ENCODE peak calls at places on chromosomes 5 and 9, in ten cellular contexts. O is cardiac fibroblast; I is brain microvascular endothelial cell; F is GM06990; K is thoracic aorta; J is foreskin fibroblast; P is CD8-positive, alpha-beta memory T cell; H is A549; G is GM23338; Q is psoas muscle. X is an unnamed sample.

GRCh38 chr9:111301195-111301594 is 28.8 kb downstream of the OR2K2 start:
- DNase-seq in O (peak), I (peak), F (no peak), K (no peak), J (peak), P (no peak), H (peak), G (no peak), Q (no peak), X (no peak)

GRCh38 chr5:6404129-6404528 is 25.8 kb upstream of the MED10 start:
- DNase-seq in O (peak), I (no peak), F (no peak), K (no peak), J (peak), P (no peak), H (no peak), G (no peak), Q (no peak), X (no peak)

GRCh38 chr5:176628406-176629228 is 1.7 kb downstream of the SNCB start:
- DNase-seq in O (no peak), I (no peak), F (no peak), K (no peak), J (no peak), P (no peak), H (no peak), G (no peak), Q (no peak), X (no peak)

GRCh38 chr5:55523293-55523692 is 11.5 kb downstream of the PLPP1 start:
- DNase-seq in O (no peak), I (no peak), F (no peak), K (no peak), J (no peak), P (no peak), H (no peak), G (no peak), Q (no peak), X (no peak)

GRCh38 chr9:134994926-134995791 is 77.4 kb upstream of the FCN1 start:
- DNase-seq in O (no peak), I (no peak), F (no peak), K (no peak), J (no peak), P (no peak), H (no peak), G (no peak), Q (peak), X (no peak)

GRCh38 chr5:82308997-82309670 is 31.0 kb upstream of the RPS23 start:
- DNase-seq in O (peak), I (no peak), F (no peak), K (no peak), J (no peak), P (no peak), H (no peak), G (no peak), Q (no peak), X (no peak)

GRCh38 chr9:114370251-114370984 is 17.4 kb downstream of the AKNA start:
- DNase-seq in O (no peak), I (no peak), F (no peak), K (no peak), J (no peak), P (no peak), H (no peak), G (peak), Q (no peak), X (no peak)

GRCh38 chr9:84212982-84213381 is 127.6 kb downstream of the SLC28A3 start:
- DNase-seq in O (no peak), I (no peak), F (no peak), K (no peak), J (no peak), P (no peak), H (no peak), G (no peak), Q (no peak), X (no peak)

GRCh38 chr9:100933656-100934055 is 94.9 kb upstream of the PLPPR1 start:
- DNase-seq in O (peak), I (no peak), F (no peak), K (no peak), J (no peak), P (no peak), H (no peak), G (no peak), Q (no peak), X (no peak)

GRCh38 chr5:37838152-37838932 is 1.5 kb downstream of the GDNF start:
- DNase-seq in O (peak), I (no peak), F (no peak), K (no peak), J (peak), P (no peak), H (peak), G (peak), Q (peak), X (no peak)

GRCh38 chr5:37835400-37835973 is 4.4 kb downstream of the GDNF start:
- DNase-seq in O (peak), I (no peak), F (no peak), K (no peak), J (no peak), P (no peak), H (no peak), G (no peak), Q (no peak), X (no peak)

GRCh38 chr5:37834542-37835399 is 5.1 kb downstream of the GDNF start:
- DNase-seq in O (no peak), I (no peak), F (no peak), K (no peak), J (no peak), P (no peak), H (no peak), G (peak), Q (peak), X (no peak)

GRCh38 chr5:37837101-37838032 is 2.5 kb downstream of the GDNF start:
- DNase-seq in O (peak), I (peak), F (peak), K (no peak), J (peak), P (no peak), H (peak), G (peak), Q (peak), X (peak)

GRCh38 chr5:37836173-37837100 is 3.4 kb downstream of the GDNF start:
- DNase-seq in O (peak), I (no peak), F (no peak), K (no peak), J (peak), P (no peak), H (no peak), G (peak), Q (peak), X (no peak)
- H3K4me3 ChIP-seq in O (peak), I (peak), F (peak), K (peak), J (peak), P (no peak), H (peak), G (peak), Q (peak), X (no peak)

GRCh38 chr5:158731014-158731413 is 368.7 kb downstream of the EBF1 start:
- DNase-seq in O (no peak), I (no peak), F (no peak), K (no peak), J (no peak), P (no peak), H (no peak), G (no peak), Q (no peak), X (no peak)
- H3K4me3 ChIP-seq in O (no peak), I (no peak), F (no peak), K (no peak), J (no peak), P (no peak), H (no peak), G (no peak), Q (no peak), X (no peak)

GRCh38 chr9:127777368-127777960 is 1.0 kb downstream of the SH2D3C start:
- DNase-seq in O (no peak), I (no peak), F (no peak), K (no peak), J (no peak), P (no peak), H (no peak), G (no peak), Q (no peak), X (no peak)

GRCh38 chr9:127778280-127779135 is at the start of gene SH2D3C:
- DNase-seq in O (no peak), I (no peak), F (peak), K (no peak), J (no peak), P (no peak), H (no peak), G (no peak), Q (peak), X (no peak)

GRCh38 chr9:127776919-127777280 is 1.6 kb downstream of the SH2D3C start:
- DNase-seq in O (no peak), I (no peak), F (peak), K (no peak), J (no peak), P (no peak), H (no peak), G (no peak), Q (no peak), X (no peak)

GRCh38 chr9:127780126-127780885 is 1.8 kb upstream of the SH2D3C start:
- DNase-seq in O (no peak), I (no peak), F (no peak), K (no peak), J (no peak), P (no peak), H (no peak), G (no peak), Q (no peak), X (no peak)

DNA sequence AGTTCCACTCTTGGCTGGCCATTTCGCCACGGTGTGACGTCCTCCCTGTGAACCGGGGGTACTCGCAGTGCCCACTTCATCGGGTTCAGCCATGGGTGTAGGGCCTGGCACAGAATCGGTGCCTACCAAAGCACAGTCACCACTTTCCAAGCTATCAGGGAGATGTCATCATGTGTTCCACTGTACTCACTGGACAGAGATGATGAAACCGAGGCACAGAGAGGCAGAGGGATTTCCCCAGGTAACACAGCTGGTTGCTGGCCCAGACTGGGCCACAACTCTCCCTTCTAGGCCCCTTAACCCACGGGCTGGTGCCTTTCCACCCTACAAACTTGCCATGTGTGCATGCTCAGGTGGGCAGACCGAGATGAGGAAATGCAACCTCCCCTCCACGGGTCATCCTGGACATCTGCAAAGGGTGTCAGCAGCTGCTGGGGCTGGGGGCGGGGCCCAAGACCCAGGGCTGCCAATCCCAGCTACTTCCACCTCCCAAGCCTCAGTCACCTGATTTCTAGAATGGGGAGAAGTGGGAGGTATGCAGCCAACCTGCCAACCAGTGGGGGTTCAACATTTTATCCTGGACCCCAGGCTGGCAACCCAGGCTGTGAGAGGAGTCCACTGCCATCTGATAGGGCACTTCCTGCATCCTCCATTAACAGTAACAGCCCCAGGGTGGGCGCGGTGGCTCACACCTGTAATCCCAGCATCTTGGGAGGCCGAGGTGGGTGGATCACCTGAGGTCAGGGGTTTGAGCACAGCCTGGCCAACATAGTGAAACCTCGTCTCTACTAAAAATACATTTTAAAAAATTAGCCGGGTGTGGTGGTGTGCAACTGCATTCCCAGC is 893 bp upstream of the SH2D3C start:
- DNase-seq in O (peak), I (no peak), F (peak), K (no peak), J (no peak), P (peak), H (no peak), G (no peak), Q (no peak), X (peak)
- H3K4me3 ChIP-seq in O (no peak), I (no peak), F (peak), K (no peak), J (no peak), P (peak), H (no peak), G (no peak), Q (no peak), X (peak)

GRCh38 chr5:68287631-68287975 is 72.0 kb downstream of the PIK3R1 start:
- DNase-seq in O (no peak), I (no peak), F (no peak), K (no peak), J (no peak), P (no peak), H (no peak), G (no peak), Q (no peak), X (no peak)

GRCh38 chr5:68290260-68290674 is 74.7 kb downstream of the PIK3R1 start:
- DNase-seq in O (peak), I (peak), F (no peak), K (no peak), J (peak), P (no peak), H (no peak), G (no peak), Q (no peak), X (no peak)

GRCh38 chr5:68287976-68288755 is 72.6 kb downstream of the PIK3R1 start:
- DNase-seq in O (peak), I (peak), F (peak), K (peak), J (peak), P (peak), H (peak), G (peak), Q (peak), X (peak)

GRCh38 chr5:68288756-68289134 is 73.2 kb downstream of the PIK3R1 start:
- DNase-seq in O (no peak), I (no peak), F (no peak), K (no peak), J (no peak), P (no peak), H (no peak), G (peak), Q (peak), X (no peak)

DNA sequence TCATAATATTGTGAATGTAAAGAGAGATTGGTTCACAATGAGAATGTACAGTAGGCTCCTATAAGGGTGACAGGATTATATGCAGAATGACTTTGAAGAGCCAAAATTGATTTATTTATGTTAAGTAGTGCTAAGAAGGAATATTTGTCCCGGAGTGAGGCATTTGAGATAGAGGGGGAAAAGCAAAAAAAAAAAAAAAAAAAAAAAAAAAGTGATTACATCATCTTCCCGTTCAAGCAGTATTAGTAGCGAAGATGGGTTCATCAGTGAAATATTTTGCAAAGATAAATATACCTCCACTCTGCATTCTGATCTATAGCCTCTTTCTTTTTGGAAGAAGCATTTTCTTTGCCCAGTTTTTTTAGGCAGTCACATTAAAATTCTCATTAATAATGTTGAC is 74.0 kb downstream of the PIK3R1 start:
- DNase-seq in O (no peak), I (no peak), F (no peak), K (no peak), J (no peak), P (no peak), H (no peak), G (no peak), Q (no peak), X (no peak)
- H3K4me3 ChIP-seq in O (no peak), I (no peak), F (peak), K (peak), J (peak), P (no peak), H (no peak), G (peak), Q (peak), X (peak)